ENCODE peak calls at places on chromosomes 16 and 17, in nine cellular contexts. One of them, this sample, is unnamed.

GRCh38 chr17:60610481-60610880 is 10.5 kb downstream of the PPM1D start:
- DNase-seq in fibroblast of lung: peak; percentile 72
- DNase-seq in stimulated activated CD4-positive, alpha-beta T cell treated with anti-CD3 and anti-CD28 coated beads, Interleukin-1b, Interleukin-23, amount 100 ng/mL, for 24 hours: no peak
- DNase-seq in heart right ventricle: no peak
- DNase-seq in mucosa of gallbladder: no peak
- DNase-seq in HEK293T: no peak
- DNase-seq in EL: no peak
- DNase-seq in activated B cell treated with CpG ODN at 0.5 μM for 24 hours: no peak
- DNase-seq in endothelial cell of umbilical vein: peak; percentile 48
- DNase-seq in this sample: no peak

GRCh38 chr16:12314786-12315185 is 338.3 kb downstream of the SNX29 start:
- DNase-seq in activated B cell treated with CpG ODN at 0.5 μM for 24 hours: no peak
- DNase-seq in mucosa of gallbladder: no peak
- DNase-seq in endothelial cell of umbilical vein: no peak
- DNase-seq in stimulated activated CD4-positive, alpha-beta T cell treated with anti-CD3 and anti-CD28 coated beads, Interleukin-1b, Interleukin-23, amount 100 ng/mL, for 24 hours: no peak
- DNase-seq in heart right ventricle: no peak
- DNase-seq in HEK293T: no peak
- DNase-seq in EL: peak; percentile 43
- DNase-seq in fibroblast of lung: no peak
- DNase-seq in this sample: no peak

GRCh38 chr17:79044462-79044861 is 20.5 kb downstream of the C1QTNF1 start:
- DNase-seq in activated B cell treated with CpG ODN at 0.5 μM for 24 hours: no peak
- DNase-seq in HEK293T: no peak
- DNase-seq in stimulated activated CD4-positive, alpha-beta T cell treated with anti-CD3 and anti-CD28 coated beads, Interleukin-1b, Interleukin-23, amount 100 ng/mL, for 24 hours: no peak
- DNase-seq in endothelial cell of umbilical vein: no peak
- DNase-seq in EL: no peak
- DNase-seq in fibroblast of lung: no peak
- DNase-seq in heart right ventricle: no peak
- DNase-seq in mucosa of gallbladder: no peak
- DNase-seq in this sample: peak; percentile 40

GRCh38 chr16:56609463-56609921 is 1.1 kb downstream of the MT2A start:
- DNase-seq in heart right ventricle: peak; percentile 87
- DNase-seq in activated B cell treated with CpG ODN at 0.5 μM for 24 hours: no peak
- DNase-seq in endothelial cell of umbilical vein: peak; percentile 82
- DNase-seq in stimulated activated CD4-positive, alpha-beta T cell treated with anti-CD3 and anti-CD28 coated beads, Interleukin-1b, Interleukin-23, amount 100 ng/mL, for 24 hours: peak; percentile 59
- DNase-seq in fibroblast of lung: peak; percentile 94
- DNase-seq in mucosa of gallbladder: peak; percentile 82
- DNase-seq in HEK293T: peak; percentile 50
- DNase-seq in EL: peak; percentile 88
- DNase-seq in this sample: no peak

GRCh38 chr16:83961591-83961990 is 6.5 kb upstream of the NECAB2 start:
- DNase-seq in endothelial cell of umbilical vein: no peak
- DNase-seq in HEK293T: no peak
- DNase-seq in activated B cell treated with CpG ODN at 0.5 μM for 24 hours: no peak
- DNase-seq in stimulated activated CD4-positive, alpha-beta T cell treated with anti-CD3 and anti-CD28 coated beads, Interleukin-1b, Interleukin-23, amount 100 ng/mL, for 24 hours: no peak
- DNase-seq in EL: no peak
- DNase-seq in fibroblast of lung: no peak
- DNase-seq in mucosa of gallbladder: no peak
- DNase-seq in heart right ventricle: no peak
- DNase-seq in this sample: peak; percentile 55

GRCh38 chr16:5220705-5221104 is 123.1 kb upstream of the EEF2KMT start:
- DNase-seq in HEK293T: no peak
- DNase-seq in mucosa of gallbladder: no peak
- DNase-seq in EL: no peak
- DNase-seq in endothelial cell of umbilical vein: no peak
- DNase-seq in stimulated activated CD4-positive, alpha-beta T cell treated with anti-CD3 and anti-CD28 coated beads, Interleukin-1b, Interleukin-23, amount 100 ng/mL, for 24 hours: no peak
- DNase-seq in heart right ventricle: no peak
- DNase-seq in fibroblast of lung: no peak
- DNase-seq in activated B cell treated with CpG ODN at 0.5 μM for 24 hours: no peak
- DNase-seq in this sample: no peak

GRCh38 chr16:73066927-73067670 is 19.2 kb upstream of the ZFHX3 start:
- DNase-seq in fibroblast of lung: peak; percentile 85
- DNase-seq in EL: peak; percentile 49
- DNase-seq in endothelial cell of umbilical vein: peak; percentile 89
- DNase-seq in mucosa of gallbladder: no peak
- DNase-seq in HEK293T: no peak
- DNase-seq in heart right ventricle: no peak
- DNase-seq in activated B cell treated with CpG ODN at 0.5 μM for 24 hours: no peak
- DNase-seq in stimulated activated CD4-positive, alpha-beta T cell treated with anti-CD3 and anti-CD28 coated beads, Interleukin-1b, Interleukin-23, amount 100 ng/mL, for 24 hours: no peak
- DNase-seq in this sample: no peak

GRCh38 chr17:7439462-7440112 is at the start of gene FGF11:
- DNase-seq in stimulated activated CD4-positive, alpha-beta T cell treated with anti-CD3 and anti-CD28 coated beads, Interleukin-1b, Interleukin-23, amount 100 ng/mL, for 24 hours: no peak
- DNase-seq in EL: no peak
- DNase-seq in heart right ventricle: no peak
- DNase-seq in endothelial cell of umbilical vein: no peak
- DNase-seq in HEK293T: no peak
- DNase-seq in mucosa of gallbladder: no peak
- DNase-seq in fibroblast of lung: no peak
- DNase-seq in activated B cell treated with CpG ODN at 0.5 μM for 24 hours: peak; percentile 28
- DNase-seq in this sample: no peak

GRCh38 chr17:30161601-30162000 is 45.0 kb downstream of the NSRP1 start:
- DNase-seq in mucosa of gallbladder: no peak
- DNase-seq in fibroblast of lung: peak; percentile 6
- DNase-seq in HEK293T: no peak
- DNase-seq in activated B cell treated with CpG ODN at 0.5 μM for 24 hours: no peak
- DNase-seq in endothelial cell of umbilical vein: no peak
- DNase-seq in stimulated activated CD4-positive, alpha-beta T cell treated with anti-CD3 and anti-CD28 coated beads, Interleukin-1b, Interleukin-23, amount 100 ng/mL, for 24 hours: no peak
- DNase-seq in heart right ventricle: no peak
- DNase-seq in EL: no peak
- DNase-seq in this sample: no peak

GRCh38 chr17:40490289-40490853 is 11.1 kb downstream of the TNS4 start:
- DNase-seq in EL: peak; percentile 52
- DNase-seq in heart right ventricle: peak; percentile 40
- DNase-seq in HEK293T: no peak
- DNase-seq in endothelial cell of umbilical vein: no peak
- DNase-seq in mucosa of gallbladder: peak; percentile 67
- DNase-seq in fibroblast of lung: peak; percentile 81
- DNase-seq in stimulated activated CD4-positive, alpha-beta T cell treated with anti-CD3 and anti-CD28 coated beads, Interleukin-1b, Interleukin-23, amount 100 ng/mL, for 24 hours: no peak
- DNase-seq in activated B cell treated with CpG ODN at 0.5 μM for 24 hours: no peak
- DNase-seq in this sample: peak; percentile 72

GRCh38 chr16:83900611-83901010 is 1.7 kb downstream of the MLYCD start:
- DNase-seq in EL: no peak
- DNase-seq in stimulated activated CD4-positive, alpha-beta T cell treated with anti-CD3 and anti-CD28 coated beads, Interleukin-1b, Interleukin-23, amount 100 ng/mL, for 24 hours: no peak
- DNase-seq in activated B cell treated with CpG ODN at 0.5 μM for 24 hours: no peak
- DNase-seq in endothelial cell of umbilical vein: no peak
- DNase-seq in fibroblast of lung: no peak
- DNase-seq in heart right ventricle: no peak
- DNase-seq in HEK293T: no peak
- DNase-seq in mucosa of gallbladder: no peak
- DNase-seq in this sample: no peak

GRCh38 chr17:38460716-38461650 is 32.7 kb downstream of the ARHGAP23 start:
- DNase-seq in mucosa of gallbladder: no peak
- DNase-seq in activated B cell treated with CpG ODN at 0.5 μM for 24 hours: no peak
- DNase-seq in fibroblast of lung: no peak
- DNase-seq in stimulated activated CD4-positive, alpha-beta T cell treated with anti-CD3 and anti-CD28 coated beads, Interleukin-1b, Interleukin-23, amount 100 ng/mL, for 24 hours: no peak
- DNase-seq in HEK293T: no peak
- DNase-seq in EL: no peak
- DNase-seq in endothelial cell of umbilical vein: no peak
- DNase-seq in heart right ventricle: no peak
- DNase-seq in this sample: no peak

GRCh38 chr16:12833939-12834338 is 30.3 kb upstream of the CPPED1 start:
- DNase-seq in heart right ventricle: no peak
- DNase-seq in EL: peak; percentile 22
- DNase-seq in activated B cell treated with CpG ODN at 0.5 μM for 24 hours: no peak
- DNase-seq in stimulated activated CD4-positive, alpha-beta T cell treated with anti-CD3 and anti-CD28 coated beads, Interleukin-1b, Interleukin-23, amount 100 ng/mL, for 24 hours: no peak
- DNase-seq in HEK293T: peak; percentile 7
- DNase-seq in fibroblast of lung: no peak
- DNase-seq in endothelial cell of umbilical vein: no peak
- DNase-seq in mucosa of gallbladder: no peak
- DNase-seq in this sample: no peak

GRCh38 chr16:89308391-89309333 is 91.2 kb downstream of the ZNF778 start:
- DNase-seq in EL: no peak
- DNase-seq in activated B cell treated with CpG ODN at 0.5 μM for 24 hours: no peak
- DNase-seq in heart right ventricle: no peak
- DNase-seq in mucosa of gallbladder: no peak
- DNase-seq in fibroblast of lung: no peak
- DNase-seq in endothelial cell of umbilical vein: no peak
- DNase-seq in stimulated activated CD4-positive, alpha-beta T cell treated with anti-CD3 and anti-CD28 coated beads, Interleukin-1b, Interleukin-23, amount 100 ng/mL, for 24 hours: no peak
- DNase-seq in HEK293T: peak; percentile 57
- DNase-seq in this sample: no peak

GRCh38 chr17:59829217-59830006 is 63.3 kb downstream of the TUBD1 start:
- DNase-seq in mucosa of gallbladder: peak; percentile 64
- DNase-seq in endothelial cell of umbilical vein: peak; percentile 99
- DNase-seq in heart right ventricle: peak; percentile 54
- DNase-seq in activated B cell treated with CpG ODN at 0.5 μM for 24 hours: no peak
- DNase-seq in HEK293T: peak; percentile 41
- DNase-seq in EL: peak; percentile 99
- DNase-seq in fibroblast of lung: peak; percentile 96
- DNase-seq in stimulated activated CD4-positive, alpha-beta T cell treated with anti-CD3 and anti-CD28 coated beads, Interleukin-1b, Interleukin-23, amount 100 ng/mL, for 24 hours: no peak
- DNase-seq in this sample: no peak

GRCh38 chr16:67311607-67312449 is 14.7 kb downstream of the KCTD19 start:
- DNase-seq in stimulated activated CD4-positive, alpha-beta T cell treated with anti-CD3 and anti-CD28 coated beads, Interleukin-1b, Interleukin-23, amount 100 ng/mL, for 24 hours: peak; percentile 60
- DNase-seq in heart right ventricle: peak; percentile 31
- DNase-seq in fibroblast of lung: peak; percentile 99
- DNase-seq in EL: peak; percentile 99
- DNase-seq in endothelial cell of umbilical vein: peak; percentile 92
- DNase-seq in activated B cell treated with CpG ODN at 0.5 μM for 24 hours: no peak
- DNase-seq in HEK293T: peak; percentile 18
- DNase-seq in mucosa of gallbladder: peak; percentile 42
- DNase-seq in this sample: no peak

GRCh38 chr16:67212766-67213165 is 13.8 kb downstream of the ELMO3 start:
- DNase-seq in heart right ventricle: no peak
- DNase-seq in fibroblast of lung: no peak
- DNase-seq in mucosa of gallbladder: no peak
- DNase-seq in EL: no peak
- DNase-seq in stimulated activated CD4-positive, alpha-beta T cell treated with anti-CD3 and anti-CD28 coated beads, Interleukin-1b, Interleukin-23, amount 100 ng/mL, for 24 hours: no peak
- DNase-seq in endothelial cell of umbilical vein: peak; percentile 24
- DNase-seq in activated B cell treated with CpG ODN at 0.5 μM for 24 hours: no peak
- DNase-seq in HEK293T: no peak
- DNase-seq in this sample: no peak

GRCh38 chr17:37310940-37311339 is 64.8 kb upstream of the C17orf78 start:
- DNase-seq in activated B cell treated with CpG ODN at 0.5 μM for 24 hours: no peak
- DNase-seq in mucosa of gallbladder: no peak
- DNase-seq in EL: no peak
- DNase-seq in HEK293T: no peak
- DNase-seq in stimulated activated CD4-positive, alpha-beta T cell treated with anti-CD3 and anti-CD28 coated beads, Interleukin-1b, Interleukin-23, amount 100 ng/mL, for 24 hours: no peak
- DNase-seq in fibroblast of lung: no peak
- DNase-seq in endothelial cell of umbilical vein: no peak
- DNase-seq in heart right ventricle: no peak
- DNase-seq in this sample: no peak

GRCh38 chr17:74922172-74922571 is 883 bp downstream of the USH1G start:
- DNase-seq in HEK293T: no peak
- DNase-seq in mucosa of gallbladder: no peak
- DNase-seq in EL: no peak
- DNase-seq in activated B cell treated with CpG ODN at 0.5 μM for 24 hours: no peak
- DNase-seq in stimulated activated CD4-positive, alpha-beta T cell treated with anti-CD3 and anti-CD28 coated beads, Interleukin-1b, Interleukin-23, amount 100 ng/mL, for 24 hours: no peak
- DNase-seq in heart right ventricle: no peak
- DNase-seq in fibroblast of lung: no peak
- DNase-seq in endothelial cell of umbilical vein: no peak
- DNase-seq in this sample: no peak

GRCh38 chr16:22030087-22030812 is 22.3 kb downstream of the MOSMO start:
- DNase-seq in fibroblast of lung: no peak
- DNase-seq in endothelial cell of umbilical vein: no peak
- DNase-seq in stimulated activated CD4-positive, alpha-beta T cell treated with anti-CD3 and anti-CD28 coated beads, Interleukin-1b, Interleukin-23, amount 100 ng/mL, for 24 hours: no peak
- DNase-seq in heart right ventricle: no peak
- DNase-seq in activated B cell treated with CpG ODN at 0.5 μM for 24 hours: no peak
- DNase-seq in EL: no peak
- DNase-seq in mucosa of gallbladder: no peak
- DNase-seq in HEK293T: no peak
- DNase-seq in this sample: no peak

GRCh38 chr17:64148699-64149098 is 18.8 kb upstream of the ERN1 start:
- DNase-seq in fibroblast of lung: no peak
- DNase-seq in mucosa of gallbladder: no peak
- DNase-seq in EL: peak; percentile 22
- DNase-seq in stimulated activated CD4-positive, alpha-beta T cell treated with anti-CD3 and anti-CD28 coated beads, Interleukin-1b, Interleukin-23, amount 100 ng/mL, for 24 hours: no peak
- DNase-seq in endothelial cell of umbilical vein: no peak
- DNase-seq in activated B cell treated with CpG ODN at 0.5 μM for 24 hours: no peak
- DNase-seq in HEK293T: no peak
- DNase-seq in heart right ventricle: peak; percentile 45
- DNase-seq in this sample: peak; percentile 47

GRCh38 chr16:19515765-19516164 is 6.1 kb downstream of the GDE1 start:
- DNase-seq in heart right ventricle: no peak
- DNase-seq in HEK293T: no peak
- DNase-seq in activated B cell treated with CpG ODN at 0.5 μM for 24 hours: no peak
- DNase-seq in mucosa of gallbladder: no peak
- DNase-seq in fibroblast of lung: no peak
- DNase-seq in EL: peak; percentile 18
- DNase-seq in endothelial cell of umbilical vein: no peak
- DNase-seq in stimulated activated CD4-positive, alpha-beta T cell treated with anti-CD3 and anti-CD28 coated beads, Interleukin-1b, Interleukin-23, amount 100 ng/mL, for 24 hours: no peak
- DNase-seq in this sample: no peak

GRCh38 chr17:57747221-57748017 is 2.3 kb upstream of the CCDC182 start:
- DNase-seq in mucosa of gallbladder: peak; percentile 19
- DNase-seq in EL: peak; percentile 58
- DNase-seq in heart right ventricle: peak; percentile 28
- DNase-seq in HEK293T: peak; percentile 73
- DNase-seq in endothelial cell of umbilical vein: peak; percentile 74
- DNase-seq in activated B cell treated with CpG ODN at 0.5 μM for 24 hours: no peak
- DNase-seq in fibroblast of lung: peak; percentile 80
- DNase-seq in stimulated activated CD4-positive, alpha-beta T cell treated with anti-CD3 and anti-CD28 coated beads, Interleukin-1b, Interleukin-23, amount 100 ng/mL, for 24 hours: no peak
- DNase-seq in this sample: peak; percentile 44

GRCh38 chr17:83203073-83203471 is 123.7 kb downstream of the METRNL start:
- DNase-seq in mucosa of gallbladder: peak; percentile 43
- DNase-seq in EL: peak; percentile 99
- DNase-seq in stimulated activated CD4-positive, alpha-beta T cell treated with anti-CD3 and anti-CD28 coated beads, Interleukin-1b, Interleukin-23, amount 100 ng/mL, for 24 hours: no peak
- DNase-seq in endothelial cell of umbilical vein: peak; percentile 19
- DNase-seq in heart right ventricle: no peak
- DNase-seq in activated B cell treated with CpG ODN at 0.5 μM for 24 hours: no peak
- DNase-seq in fibroblast of lung: peak; percentile 97
- DNase-seq in HEK293T: no peak
- DNase-seq in this sample: peak; percentile 1

This sample was measured in posterior cingulate gyrus.